ENCODE peak calls at places on chromosome 17, in ten cellular contexts. One of them, this sample, is unnamed.

GRCh38 chr17:73600103-73600871 is 44.0 kb downstream of the SDK2 start:
- DNase-seq in breast epithelium: no peak
- DNase-seq in WTC11: no peak
- DNase-seq in psoas muscle: no peak
- DNase-seq in MM.1S: no peak
- DNase-seq in B cell: no peak
- DNase-seq in fibroblast of lung: no peak
- DNase-seq in A673: peak
- DNase-seq in AG09319: no peak
- DNase-seq in tibial artery: no peak
- DNase-seq in this sample: no peak

GRCh38 chr17:78766225-78766624 is 15.8 kb downstream of the CYTH1 start:
- DNase-seq in breast epithelium: no peak
- DNase-seq in WTC11: no peak
- DNase-seq in psoas muscle: no peak
- DNase-seq in MM.1S: no peak
- DNase-seq in B cell: no peak
- DNase-seq in fibroblast of lung: no peak
- DNase-seq in A673: no peak
- DNase-seq in AG09319: no peak
- DNase-seq in tibial artery: no peak
- DNase-seq in this sample: no peak

GRCh38 chr17:78669256-78669974 is 92.2 kb upstream of the DNAH17 start:
- DNase-seq in breast epithelium: no peak
- DNase-seq in WTC11: no peak
- DNase-seq in psoas muscle: no peak
- DNase-seq in MM.1S: no peak
- DNase-seq in B cell: no peak
- DNase-seq in fibroblast of lung: no peak
- DNase-seq in A673: no peak
- DNase-seq in AG09319: no peak
- DNase-seq in tibial artery: no peak
- DNase-seq in this sample: no peak

GRCh38 chr17:41811549-41812175 is at the start of gene P3H4:
- DNase-seq in breast epithelium: peak
- DNase-seq in WTC11: peak
- DNase-seq in psoas muscle: peak
- DNase-seq in MM.1S: peak
- DNase-seq in B cell: peak
- DNase-seq in fibroblast of lung: peak
- DNase-seq in A673: peak
- DNase-seq in AG09319: peak
- DNase-seq in tibial artery: peak
- DNase-seq in this sample: peak

GRCh38 chr17:67520916-67521772 is 144.1 kb downstream of the PITPNC1 start:
- DNase-seq in breast epithelium: no peak
- DNase-seq in WTC11: no peak
- DNase-seq in psoas muscle: no peak
- DNase-seq in MM.1S: no peak
- DNase-seq in B cell: no peak
- DNase-seq in fibroblast of lung: no peak
- DNase-seq in A673: no peak
- DNase-seq in AG09319: peak
- DNase-seq in tibial artery: no peak
- DNase-seq in this sample: no peak

GRCh38 chr17:48429638-48430586 is at the start of gene SKAP1:
- DNase-seq in breast epithelium: no peak
- DNase-seq in WTC11: peak
- DNase-seq in psoas muscle: no peak
- DNase-seq in MM.1S: peak
- DNase-seq in B cell: peak
- DNase-seq in fibroblast of lung: no peak
- DNase-seq in A673: no peak
- DNase-seq in AG09319: no peak
- DNase-seq in tibial artery: no peak
- DNase-seq in this sample: peak

GRCh38 chr17:14359251-14359939 is 58.5 kb downstream of the HS3ST3B1 start:
- DNase-seq in breast epithelium: no peak
- DNase-seq in WTC11: no peak
- DNase-seq in psoas muscle: no peak
- DNase-seq in MM.1S: no peak
- DNase-seq in B cell: peak
- DNase-seq in fibroblast of lung: no peak
- DNase-seq in A673: no peak
- DNase-seq in AG09319: no peak
- DNase-seq in tibial artery: no peak
- DNase-seq in this sample: peak

GRCh38 chr17:59329558-59330313 is 1.7 kb upstream of the YPEL2 start:
- DNase-seq in breast epithelium: peak
- DNase-seq in WTC11: peak
- DNase-seq in psoas muscle: peak
- DNase-seq in MM.1S: peak
- DNase-seq in B cell: peak
- DNase-seq in fibroblast of lung: peak
- DNase-seq in A673: peak
- DNase-seq in AG09319: peak
- DNase-seq in tibial artery: peak
- DNase-seq in this sample: peak

GRCh38 chr17:40490289-40490853 is 11.1 kb downstream of the TNS4 start:
- DNase-seq in breast epithelium: peak
- DNase-seq in WTC11: peak
- DNase-seq in psoas muscle: peak
- DNase-seq in MM.1S: no peak
- DNase-seq in B cell: peak
- DNase-seq in fibroblast of lung: peak
- DNase-seq in A673: no peak
- DNase-seq in AG09319: no peak
- DNase-seq in tibial artery: peak
- DNase-seq in this sample: no peak

GRCh38 chr17:49742256-49742655 is 21.7 kb downstream of the FAM117A start:
- DNase-seq in breast epithelium: no peak
- DNase-seq in WTC11: no peak
- DNase-seq in psoas muscle: no peak
- DNase-seq in MM.1S: peak
- DNase-seq in B cell: no peak
- DNase-seq in fibroblast of lung: peak
- DNase-seq in A673: no peak
- DNase-seq in AG09319: no peak
- DNase-seq in tibial artery: no peak
- DNase-seq in this sample: no peak

GRCh38 chr17:63827801-63828221 is 348 bp upstream of the FTSJ3 start:
- DNase-seq in breast epithelium: no peak
- DNase-seq in WTC11: no peak
- DNase-seq in psoas muscle: no peak
- DNase-seq in MM.1S: peak
- DNase-seq in B cell: no peak
- DNase-seq in fibroblast of lung: no peak
- DNase-seq in A673: no peak
- DNase-seq in AG09319: no peak
- DNase-seq in tibial artery: no peak
- DNase-seq in this sample: no peak

GRCh38 chr17:71118039-71118438 is 948.7 kb downstream of the KCNJ2 start:
- DNase-seq in breast epithelium: no peak
- DNase-seq in WTC11: no peak
- DNase-seq in psoas muscle: no peak
- DNase-seq in MM.1S: peak
- DNase-seq in B cell: no peak
- DNase-seq in fibroblast of lung: peak
- DNase-seq in A673: no peak
- DNase-seq in AG09319: no peak
- DNase-seq in tibial artery: no peak
- DNase-seq in this sample: no peak

GRCh38 chr17:10121971-10122707 is 76.3 kb downstream of the GAS7 start:
- DNase-seq in breast epithelium: no peak
- DNase-seq in WTC11: no peak
- DNase-seq in psoas muscle: peak
- DNase-seq in MM.1S: no peak
- DNase-seq in B cell: peak
- DNase-seq in fibroblast of lung: no peak
- DNase-seq in A673: no peak
- DNase-seq in AG09319: no peak
- DNase-seq in tibial artery: peak
- DNase-seq in this sample: no peak

GRCh38 chr17:27540300-27541105 is 84.3 kb downstream of the KSR1 start:
- DNase-seq in breast epithelium: peak
- DNase-seq in WTC11: no peak
- DNase-seq in psoas muscle: peak
- DNase-seq in MM.1S: no peak
- DNase-seq in B cell: no peak
- DNase-seq in fibroblast of lung: peak
- DNase-seq in A673: no peak
- DNase-seq in AG09319: peak
- DNase-seq in tibial artery: peak
- DNase-seq in this sample: no peak

GRCh38 chr17:46026045-46026814 is 27.2 kb downstream of the STH start:
- DNase-seq in breast epithelium: no peak
- DNase-seq in WTC11: no peak
- DNase-seq in psoas muscle: no peak
- DNase-seq in MM.1S: no peak
- DNase-seq in B cell: peak
- DNase-seq in fibroblast of lung: no peak
- DNase-seq in A673: no peak
- DNase-seq in AG09319: no peak
- DNase-seq in tibial artery: peak
- DNase-seq in this sample: no peak
- TF ChIP-seq CTCF in breast epithelium: no peak
- TF ChIP-seq CTCF in WTC11: no peak
- TF ChIP-seq CTCF in psoas muscle: no peak
- TF ChIP-seq CTCF in MM.1S: no peak
- TF ChIP-seq CTCF in B cell: no peak
- TF ChIP-seq CTCF in fibroblast of lung: no peak
- TF ChIP-seq CTCF in A673: no peak
- TF ChIP-seq CTCF in AG09319: no peak
- TF ChIP-seq CTCF in tibial artery: no peak
- TF ChIP-seq CTCF in this sample: no peak

DNA sequence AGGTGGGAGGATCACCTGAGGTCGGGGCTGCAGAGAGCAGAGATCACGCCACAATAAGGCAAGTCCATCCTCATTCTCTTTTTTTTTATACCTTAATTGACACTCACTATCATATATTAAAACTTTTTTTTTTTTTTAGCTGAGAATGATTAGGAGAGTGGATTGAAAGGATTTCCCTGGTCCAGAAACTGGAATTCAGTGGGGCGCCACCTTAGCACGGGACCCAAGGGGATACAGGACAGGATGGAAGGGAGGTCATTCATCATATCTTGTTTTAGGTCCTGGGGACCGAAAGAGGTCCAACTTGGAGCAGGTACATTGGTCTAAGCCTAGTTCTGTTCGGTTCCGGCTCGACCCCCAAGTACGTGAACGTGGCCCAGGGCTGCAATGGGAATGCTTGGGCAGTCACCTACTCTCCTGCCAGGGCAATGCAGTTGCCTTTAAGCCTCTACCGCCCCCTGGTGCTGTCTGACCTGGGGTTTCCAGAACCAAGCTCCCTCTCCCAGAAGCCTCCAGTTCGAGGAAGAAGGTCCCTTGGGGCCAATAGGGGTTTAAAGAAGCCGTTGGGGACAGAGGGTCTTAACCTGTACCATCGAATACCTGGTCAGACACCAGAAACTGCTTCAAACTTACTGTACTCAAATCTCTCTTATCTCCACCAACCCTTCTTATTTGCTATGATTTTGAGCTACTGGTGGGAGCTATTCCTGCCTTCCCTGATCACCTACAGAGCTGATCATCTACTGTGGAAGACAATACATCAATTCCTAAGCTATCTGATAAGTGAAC is 19.9 kb upstream of the GPATCH8 start:
- DNase-seq in breast epithelium: no peak
- DNase-seq in WTC11: peak
- DNase-seq in psoas muscle: peak
- DNase-seq in MM.1S: peak
- DNase-seq in B cell: peak
- DNase-seq in fibroblast of lung: peak
- DNase-seq in A673: peak
- DNase-seq in AG09319: no peak
- DNase-seq in tibial artery: peak
- DNase-seq in this sample: peak
- TF ChIP-seq CTCF in breast epithelium: no peak
- TF ChIP-seq CTCF in WTC11: peak
- TF ChIP-seq CTCF in psoas muscle: peak
- TF ChIP-seq CTCF in MM.1S: peak
- TF ChIP-seq CTCF in B cell: no peak
- TF ChIP-seq CTCF in fibroblast of lung: peak
- TF ChIP-seq CTCF in A673: peak
- TF ChIP-seq CTCF in AG09319: peak
- TF ChIP-seq CTCF in tibial artery: peak
- TF ChIP-seq CTCF in this sample: peak

DNA sequence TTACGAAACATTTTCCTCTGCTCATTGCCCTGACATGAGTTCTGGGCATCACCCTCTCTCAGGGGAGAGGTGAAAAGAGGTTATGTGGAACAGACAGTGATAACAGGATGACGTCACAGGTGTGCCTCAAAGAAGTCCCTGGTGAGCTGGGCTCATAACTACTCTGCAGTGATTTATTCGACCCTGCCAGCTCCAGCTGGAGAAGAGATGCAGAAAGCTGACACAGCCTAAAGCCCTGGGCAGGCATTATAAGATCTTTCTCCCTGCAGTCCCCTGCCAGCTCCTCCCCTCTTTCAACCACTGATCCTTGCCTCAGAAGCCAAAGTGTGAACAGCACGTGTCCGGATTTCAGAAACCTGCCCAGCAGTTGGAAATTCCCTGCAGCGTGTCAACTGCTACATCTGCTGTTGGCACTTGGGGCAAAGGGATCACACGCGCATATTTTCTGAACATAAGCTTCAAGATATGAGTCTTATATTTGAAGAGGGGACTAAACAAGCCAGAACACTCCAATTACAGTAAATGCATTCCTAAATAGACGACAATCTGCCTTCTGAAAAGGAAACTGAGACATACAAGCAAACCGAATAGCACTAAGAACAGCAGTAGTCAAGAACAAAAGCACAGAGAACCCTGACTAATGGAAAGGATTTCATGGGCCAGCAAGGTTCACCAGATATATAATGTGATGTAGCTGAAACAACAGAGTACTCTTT is 80.5 kb downstream of the SMG6 start:
- DNase-seq in breast epithelium: no peak
- DNase-seq in WTC11: no peak
- DNase-seq in psoas muscle: peak
- DNase-seq in MM.1S: peak
- DNase-seq in B cell: peak
- DNase-seq in fibroblast of lung: peak
- DNase-seq in A673: peak
- DNase-seq in AG09319: no peak
- DNase-seq in tibial artery: peak
- DNase-seq in this sample: peak
- TF ChIP-seq CTCF in breast epithelium: no peak
- TF ChIP-seq CTCF in WTC11: no peak
- TF ChIP-seq CTCF in psoas muscle: no peak
- TF ChIP-seq CTCF in MM.1S: peak
- TF ChIP-seq CTCF in B cell: no peak
- TF ChIP-seq CTCF in fibroblast of lung: no peak
- TF ChIP-seq CTCF in A673: no peak
- TF ChIP-seq CTCF in AG09319: no peak
- TF ChIP-seq CTCF in tibial artery: no peak
- TF ChIP-seq CTCF in this sample: no peak

GRCh38 chr17:83073389-83074063 is 5.9 kb upstream of the METRNL start:
- DNase-seq in breast epithelium: no peak
- DNase-seq in WTC11: no peak
- DNase-seq in psoas muscle: no peak
- DNase-seq in MM.1S: no peak
- DNase-seq in B cell: no peak
- DNase-seq in fibroblast of lung: peak
- DNase-seq in A673: no peak
- DNase-seq in AG09319: no peak
- DNase-seq in tibial artery: no peak
- DNase-seq in this sample: no peak
- TF ChIP-seq CTCF in breast epithelium: no peak
- TF ChIP-seq CTCF in WTC11: no peak
- TF ChIP-seq CTCF in psoas muscle: no peak
- TF ChIP-seq CTCF in MM.1S: no peak
- TF ChIP-seq CTCF in B cell: no peak
- TF ChIP-seq CTCF in fibroblast of lung: no peak
- TF ChIP-seq CTCF in A673: no peak
- TF ChIP-seq CTCF in AG09319: no peak
- TF ChIP-seq CTCF in tibial artery: no peak
- TF ChIP-seq CTCF in this sample: no peak